ENCODE peak calls at places on chromosomes 6 and 20, in eight cellular contexts. O is brain microvascular endothelial cell, Y is endodermal cell, B is HCT116, C is lower lobe of right lung, A is fibroblast of the aortic adventitia, J is stomach, L is prostate gland. H is an unnamed sample.

GRCh38 chr6:39923394-39923793 is 10.9 kb downstream of the MOCS1 start:
- DNase-seq in A (no peak), L (peak; percentile 78), C (peak; percentile 82), J (peak; percentile 89), O (no peak), B (no peak), Y (no peak), H (peak; percentile 49)

GRCh38 chr20:49583669-49584417 is 15.9 kb upstream of the PTGIS start:
- DNase-seq in C (peak; percentile 56), J (peak; percentile 90), A (peak; percentile 100), B (no peak), O (peak; percentile 93), L (peak; percentile 51), Y (no peak), H (peak; percentile 68)

GRCh38 chr6:136520520-136520919 is 29.7 kb downstream of the MAP7 start:
- DNase-seq in A (no peak), Y (no peak), J (no peak), C (no peak), O (no peak), L (no peak), B (no peak), H (no peak)

GRCh38 chr6:87257046-87257445 is 65.3 kb upstream of the SMIM8 start:
- DNase-seq in J (no peak), Y (no peak), C (no peak), B (no peak), A (no peak), L (no peak), O (no peak), H (no peak)

GRCh38 chr6:146912730-146913680 is 291.2 kb upstream of the STXBP5 start:
- DNase-seq in B (no peak), O (no peak), A (peak; percentile 46), J (no peak), Y (no peak), C (no peak), L (no peak), H (no peak)

GRCh38 chr20:11195899-11196558 is 522.2 kb upstream of the JAG1 start:
- DNase-seq in A (peak; percentile 41), J (no peak), B (no peak), L (no peak), Y (no peak), O (peak; percentile 68), C (no peak), H (no peak)

GRCh38 chr6:112311950-112312547 is 35.1 kb upstream of the RFPL4B start:
- DNase-seq in O (no peak), B (no peak), L (no peak), Y (no peak), J (no peak), A (peak; percentile 63), C (no peak), H (no peak)

GRCh38 chr20:63836335-63837133 is 5.5 kb upstream of the ZBTB46 start:
- DNase-seq in A (no peak), Y (no peak), O (no peak), B (no peak), J (no peak), C (no peak), L (no peak), H (no peak)

GRCh38 chr6:7295916-7296315 is 17.1 kb downstream of the SSR1 start:
- DNase-seq in L (no peak), O (no peak), J (no peak), A (no peak), Y (no peak), C (no peak), B (no peak), H (no peak)

GRCh38 chr20:842547-842940 is 9.0 kb downstream of the FAM110A start:
- DNase-seq in B (no peak), O (no peak), Y (no peak), C (no peak), L (no peak), A (no peak), J (no peak), H (no peak)

GRCh38 chr20:31853481-31853880 is 8.1 kb upstream of the FOXS1 start:
- DNase-seq in A (no peak), J (no peak), Y (no peak), O (no peak), C (no peak), B (no peak), L (no peak), H (no peak)

GRCh38 chr6:105824732-105825131 is 261.4 kb upstream of the PRDM1 start:
- DNase-seq in J (no peak), Y (no peak), C (no peak), L (no peak), A (peak; percentile 49), O (peak; percentile 66), B (no peak), H (no peak)

GRCh38 chr6:154528286-154528915 is 17.9 kb upstream of the CNKSR3 start:
- DNase-seq in L (no peak), J (no peak), O (no peak), B (no peak), Y (no peak), A (no peak), C (no peak), H (peak; percentile 27)

GRCh38 chr20:62252342-62252966 is 14.1 kb downstream of the OSBPL2 start:
- DNase-seq in Y (no peak), J (no peak), B (no peak), L (no peak), A (peak; percentile 7), C (no peak), O (no peak), H (no peak)

GRCh38 chr6:17096657-17097056 is 5.2 kb upstream of the STMND1 start:
- DNase-seq in J (no peak), L (no peak), A (no peak), Y (no peak), O (no peak), B (no peak), C (no peak), H (no peak)

GRCh38 chr20:53255102-53255710 is 283.0 kb downstream of the TSHZ2 start:
- DNase-seq in Y (no peak), B (no peak), C (no peak), O (no peak), J (no peak), L (no peak), A (no peak), H (no peak)

GRCh38 chr6:110558575-110558974 is 82.2 kb upstream of the SLC22A16 start:
- DNase-seq in L (no peak), Y (no peak), C (no peak), B (no peak), O (no peak), A (no peak), J (no peak), H (peak; percentile 6)

GRCh38 chr6:137734005-137734874 is 132.8 kb upstream of the TNFAIP3 start:
- DNase-seq in O (no peak), B (no peak), J (no peak), C (no peak), A (no peak), L (no peak), Y (no peak), H (no peak)

GRCh38 chr6:170128346-170128745 is 162.5 kb downstream of the DLL1 start:
- DNase-seq in L (no peak), B (no peak), Y (peak; percentile 13), C (no peak), J (peak; percentile 10), A (no peak), O (no peak), H (peak; percentile 14)

GRCh38 chr6:30683980-30684338 is 2.5 kb downstream of the PPP1R18 start:
- DNase-seq in J (no peak), A (no peak), B (no peak), O (no peak), C (no peak), L (no peak), Y (no peak), H (no peak)

GRCh38 chr6:30685157-30685976 is 1.1 kb downstream of the PPP1R18 start:
- DNase-seq in C (no peak), L (no peak), O (no peak), A (peak; percentile 43), J (no peak), Y (peak; percentile 69), B (no peak), H (no peak)

GRCh38 chr6:30683137-30683979 is 3.1 kb downstream of the PPP1R18 start:
- DNase-seq in Y (no peak), C (no peak), L (no peak), J (no peak), B (no peak), O (no peak), A (no peak), H (no peak)

GRCh38 chr6:30685977-30686907 is at the start of gene PPP1R18:
- DNase-seq in O (no peak), A (peak; percentile 64), C (peak; percentile 85), B (no peak), Y (no peak), L (peak; percentile 69), J (peak; percentile 73), H (peak; percentile 80)

DNA sequence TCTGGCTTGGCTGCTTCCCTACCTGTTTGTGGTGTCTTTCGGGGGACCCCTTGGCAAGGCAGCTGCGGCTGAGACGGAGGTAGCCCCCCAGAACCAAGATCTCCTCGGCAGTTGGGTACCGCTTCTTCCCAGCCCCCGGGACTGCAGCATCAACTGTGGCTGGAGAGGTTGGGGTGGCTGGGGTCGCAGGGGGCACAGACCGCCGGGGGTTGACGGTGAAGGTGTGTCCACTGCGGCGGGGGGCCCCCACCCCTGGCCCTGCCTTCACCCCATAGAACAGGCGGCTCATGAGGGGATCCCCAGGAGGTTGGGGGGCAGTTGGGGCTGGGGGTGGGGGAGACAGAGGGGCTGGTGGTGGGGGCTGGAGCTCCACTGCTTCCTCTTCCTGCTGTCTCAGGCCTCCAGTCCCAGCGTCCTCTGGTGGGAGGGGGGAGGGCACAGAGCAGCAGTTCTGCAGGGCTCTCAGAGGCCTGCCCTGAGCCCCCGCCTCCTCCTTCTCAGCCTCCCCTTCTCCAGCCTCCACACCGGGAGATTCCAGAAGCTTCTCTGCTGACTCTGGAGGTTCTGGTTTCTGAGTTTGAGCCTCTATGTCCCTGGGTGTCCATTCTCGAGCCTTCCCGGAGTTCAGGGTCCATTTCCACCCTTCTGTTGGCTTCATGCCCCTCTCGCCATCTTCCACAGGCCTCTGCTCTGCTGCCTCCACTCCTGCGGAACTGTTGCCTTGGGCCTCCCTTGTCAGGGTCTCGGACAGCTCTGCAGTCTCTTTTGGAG is 1.9 kb downstream of the PPP1R18 start:
- DNase-seq in A (no peak), J (peak; percentile 38), Y (no peak), O (no peak), L (no peak), B (no peak), C (peak; percentile 80), H (peak; percentile 60)
- H3K4me3 ChIP-seq in A (peak overlapping the region; percentile 93), J (peak overlapping the region; percentile 80), Y (peak overlapping the region; percentile 95), O (peak overlapping the region; percentile 89), L (peak overlapping the region; percentile 66), B (peak overlapping the region; percentile 54), C (peak overlapping the region; percentile 81), H (peak overlapping the region; percentile 53)

GRCh38 chr6:37702314-37702713 is 4.6 kb upstream of the MDGA1 start:
- DNase-seq in Y (peak; percentile 59), J (no peak), C (no peak), A (no peak), B (no peak), O (no peak), L (no peak), H (no peak)
- TF ChIP-seq CTCF in Y (peak; percentile 58), J (no peak), C (no peak), A (no peak), B (peak; percentile 35), O (peak; percentile 43), L (no peak), H (no peak)

GRCh38 chr6:158474961-158475343 is 84.9 kb upstream of the TMEM181 start:
- DNase-seq in J (peak; percentile 29), L (no peak), C (no peak), O (peak; percentile 18), Y (no peak), B (no peak), A (peak; percentile 22), H (peak; percentile 25)
- H3K4me3 ChIP-seq in J (no peak overlapping the region), L (no peak overlapping the region), C (no peak overlapping the region), O (no peak overlapping the region), Y (peak overlapping the region; percentile 21), B (no peak overlapping the region), A (no peak overlapping the region), H (no peak overlapping the region)

GRCh38 chr6:396126-396520 is 4.6 kb downstream of the IRF4 start:
- DNase-seq in L (no peak), C (no peak), B (no peak), Y (no peak), J (no peak), A (no peak), O (no peak), H (no peak)
- TF ChIP-seq CTCF in L (no peak), C (no peak), B (no peak), Y (no peak), J (no peak), A (no peak), O (no peak), H (no peak)

H was measured in colonic mucosa.